ENCODE peak calls at places on chromosomes 2 and 18, in eight cellular contexts. L is brain microvascular endothelial cell, H is AG04450, Z is ovary, P is fibroblast of lung, F is epithelial cell of esophagus, J is SK-N-SH, T is cardiac fibroblast. K is an unnamed sample.

GRCh38 chr2:11583203-11583752 is 49.4 kb downstream of the GREB1 start:
- DNase-seq in J (no peak), P (no peak), Z (peak; percentile 62), H (no peak), L (no peak), T (no peak), F (no peak), K (no peak)

GRCh38 chr2:231191896-231192872 is 6.2 kb upstream of the ARMC9 start:
- DNase-seq in J (peak; percentile 89), L (peak; percentile 82), H (peak; percentile 79), Z (peak; percentile 89), T (peak; percentile 91), F (peak; percentile 15), P (peak; percentile 74), K (peak; percentile 61)

GRCh38 chr18:58394046-58394445 is 234.8 kb downstream of the ALPK2 start:
- DNase-seq in J (no peak), H (no peak), P (peak; percentile 80), T (peak; percentile 48), F (no peak), Z (no peak), L (no peak), K (no peak)

GRCh38 chr2:186726938-186727337 is 33.1 kb downstream of the FAM171B start:
- DNase-seq in F (no peak), J (no peak), Z (no peak), L (no peak), P (peak; percentile 63), H (no peak), T (peak; percentile 21), K (no peak)

GRCh38 chr2:233766416-233766815 is 6.3 kb downstream of the UGT1A1 start:
- DNase-seq in T (no peak), H (no peak), J (no peak), L (no peak), Z (no peak), F (no peak), P (no peak), K (no peak)

GRCh38 chr2:96437512-96437911 is 67.6 kb downstream of the NEURL3 start:
- DNase-seq in H (no peak), L (no peak), P (no peak), Z (no peak), F (no peak), J (no peak), T (no peak), K (no peak)

GRCh38 chr2:217903859-217904613 is 98.8 kb downstream of the TNS1 start:
- DNase-seq in J (peak; percentile 76), F (no peak), L (peak; percentile 36), H (no peak), P (peak; percentile 77), Z (peak; percentile 89), T (peak; percentile 66), K (no peak)

GRCh38 chr2:177169810-177170514 is 42.6 kb upstream of the HNRNPA3 start:
- DNase-seq in J (no peak), F (peak; percentile 100), T (no peak), L (no peak), H (no peak), P (no peak), Z (no peak), K (no peak)

GRCh38 chr18:11972371-11973174 is 8.7 kb upstream of the IMPA2 start:
- DNase-seq in Z (peak; percentile 30), T (no peak), J (no peak), H (no peak), L (no peak), P (no peak), F (no peak), K (no peak)

GRCh38 chr2:159030674-159031380 is 62.4 kb downstream of the TANC1 start:
- DNase-seq in H (no peak), F (peak; percentile 53), L (peak; percentile 66), P (peak; percentile 90), J (peak; percentile 59), T (peak; percentile 62), Z (peak; percentile 81), K (no peak)

GRCh38 chr2:10557506-10558265 is 109.6 kb upstream of the ODC1 start:
- DNase-seq in Z (no peak), T (no peak), L (no peak), J (no peak), P (no peak), H (no peak), F (no peak), K (no peak)

GRCh38 chr2:142038826-142039225 is 92.0 kb downstream of the LRP1B start:
- DNase-seq in L (no peak), T (no peak), Z (no peak), J (no peak), F (peak; percentile 11), H (no peak), P (peak; percentile 80), K (no peak)

GRCh38 chr18:44682871-44683221 is 2.2 kb downstream of the SETBP1 start:
- DNase-seq in F (peak; percentile 28), T (no peak), J (no peak), Z (peak; percentile 54), L (no peak), H (no peak), P (peak; percentile 32), K (no peak)

GRCh38 chr2:229268626-229269025 is 2.5 kb downstream of the PID1 start:
- DNase-seq in F (peak; percentile 27), P (peak; percentile 59), Z (no peak), T (no peak), L (peak; percentile 44), H (no peak), J (no peak), K (no peak)
- H3K4me3 ChIP-seq in F (no peak overlapping the region), P (peak overlapping the region; percentile 85), Z (peak overlapping the region; percentile 82), T (peak overlapping the region; percentile 86), L (no peak overlapping the region), H (no peak overlapping the region), J (no peak overlapping the region), K (no peak overlapping the region)

DNA sequence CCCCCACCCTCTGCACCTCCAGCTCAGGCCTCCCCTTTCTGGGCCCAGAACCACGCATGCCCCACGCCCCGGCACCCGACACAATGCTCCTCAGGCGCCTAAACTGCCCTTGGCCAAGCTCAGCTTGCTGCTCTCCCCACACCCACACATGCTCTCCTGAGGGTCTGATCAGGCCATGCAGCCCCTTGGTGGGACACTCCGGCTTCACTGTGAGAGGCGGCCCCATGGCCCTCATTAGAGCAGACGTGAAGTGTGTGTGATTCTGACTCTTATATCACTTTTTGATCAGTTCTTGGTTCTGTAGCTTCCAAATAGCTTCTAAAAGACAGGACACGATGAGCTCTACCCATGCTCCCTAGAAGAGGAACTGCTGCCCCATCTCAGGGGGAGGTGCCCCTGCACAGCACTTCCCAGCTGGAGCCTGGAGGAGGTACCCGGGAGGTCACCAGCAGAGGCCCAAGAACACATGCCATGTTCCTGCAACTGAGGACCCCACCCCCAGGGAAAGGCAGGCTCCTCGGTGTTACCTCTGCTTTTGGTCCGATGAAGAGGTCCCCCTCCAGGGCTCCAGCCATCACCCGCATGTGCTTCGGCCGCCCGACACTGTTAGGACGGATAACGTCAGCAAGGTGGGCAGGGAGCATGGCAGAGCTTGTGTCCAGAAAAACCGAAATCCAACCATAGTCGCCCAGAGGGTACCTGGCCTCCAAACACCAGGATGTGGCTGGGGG is 3.6 kb downstream of the ACTR1B start:
- DNase-seq in T (no peak), F (no peak), H (no peak), P (no peak), J (no peak), L (no peak), Z (no peak), K (no peak)
- TF ChIP-seq CTCF in T (no peak), F (no peak), H (no peak), P (no peak), J (no peak), L (no peak), Z (no peak), K (no peak)

GRCh38 chr2:73069855-73070650 is 1.5 kb downstream of the SFXN5 start:
- DNase-seq in T (peak; percentile 23), H (no peak), F (peak; percentile 29), J (no peak), L (peak; percentile 6), Z (no peak), P (peak; percentile 48), K (no peak)

GRCh38 chr2:73067043-73067442 is 4.5 kb downstream of the SFXN5 start:
- DNase-seq in F (no peak), T (no peak), H (no peak), L (no peak), Z (no peak), J (no peak), P (no peak), K (no peak)

GRCh38 chr2:73068147-73068546 is 3.4 kb downstream of the SFXN5 start:
- DNase-seq in Z (no peak), F (peak; percentile 92), P (no peak), T (no peak), J (no peak), H (no peak), L (no peak), K (no peak)

GRCh38 chr2:73070651-73071451 is 661 bp downstream of the SFXN5 start:
- DNase-seq in F (peak; percentile 94), T (peak; percentile 97), H (peak; percentile 92), P (peak; percentile 95), L (peak; percentile 94), J (peak; percentile 99), Z (peak; percentile 99), K (peak; percentile 81)

DNA sequence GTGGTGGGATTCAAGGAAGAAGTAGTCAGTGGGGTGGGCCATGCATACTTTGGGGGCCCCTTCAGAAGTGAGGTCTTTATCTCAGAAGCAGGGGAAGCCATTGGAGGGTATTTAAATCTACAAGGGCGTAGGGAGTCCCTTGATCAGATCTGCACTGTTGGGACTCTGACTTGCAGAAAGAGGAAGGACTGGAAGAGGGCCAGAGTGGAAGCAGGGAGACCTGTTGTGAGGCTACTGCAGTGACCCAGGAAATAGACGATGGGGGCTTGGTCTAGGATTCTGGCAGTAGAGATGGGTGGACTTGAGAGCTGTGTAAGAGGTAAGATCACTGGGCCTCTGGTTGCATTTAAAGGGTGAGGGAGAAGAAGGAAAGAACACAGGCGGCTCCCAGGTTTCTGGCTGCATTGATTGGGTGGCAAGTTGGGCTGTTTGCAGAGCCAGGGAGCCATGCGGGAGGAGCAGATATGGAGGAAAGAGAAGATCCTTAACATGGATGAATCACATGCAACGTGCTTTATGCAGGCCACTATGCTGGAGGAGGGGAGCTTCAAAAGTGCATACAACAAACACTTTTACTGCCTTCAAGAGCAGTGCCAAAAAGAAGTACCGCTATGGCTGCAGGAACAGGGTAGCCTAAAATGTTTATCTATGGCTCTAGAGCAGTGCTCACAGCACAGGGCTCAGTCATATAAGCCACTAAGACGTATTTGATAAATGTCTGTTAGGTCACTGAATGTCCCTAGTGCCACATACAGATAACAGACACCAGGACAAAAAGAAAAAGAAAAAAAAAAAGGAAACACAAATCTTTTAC is 2.3 kb downstream of the SFXN5 start:
- DNase-seq in T (no peak), H (no peak), P (peak; percentile 48), L (no peak), J (no peak), Z (no peak), F (peak; percentile 33), K (no peak)
- H3K4me3 ChIP-seq in T (peak overlapping the region; percentile 84), H (peak overlapping the region; percentile 83), P (peak overlapping the region; percentile 85), L (peak overlapping the region; percentile 79), J (peak overlapping the region; percentile 92), Z (no peak overlapping the region), F (peak overlapping the region; percentile 81), K (peak overlapping the region; percentile 83)

DNA sequence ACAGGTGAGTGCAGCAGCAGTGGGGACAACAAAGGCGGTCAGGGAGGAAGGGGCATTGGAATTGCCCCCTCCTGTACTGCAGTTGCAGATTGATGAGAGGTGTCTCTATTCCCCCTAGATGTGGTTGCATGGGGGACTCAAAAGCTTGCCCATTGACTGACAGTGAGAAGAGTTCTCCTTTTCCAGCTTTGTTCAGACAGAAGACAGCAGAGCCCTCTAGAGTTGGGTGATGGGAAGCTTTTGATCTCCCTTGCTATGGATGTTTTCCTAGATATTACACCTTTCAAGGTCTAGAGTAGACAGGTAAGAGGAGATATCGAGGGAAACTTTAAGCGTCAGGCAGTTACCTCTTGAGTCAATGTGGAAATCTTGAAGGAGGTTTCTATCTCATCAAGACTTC is 2.9 kb downstream of the PROKR1 start:
- DNase-seq in L (no peak), Z (no peak), F (peak; percentile 23), J (no peak), P (no peak), H (no peak), T (no peak), K (no peak)
- TF ChIP-seq CTCF in L (peak; percentile 36), Z (no peak), F (peak; percentile 54), J (no peak), P (peak; percentile 21), H (no peak), T (no peak), K (no peak)